ENCODE peak calls at places on chromosomes 5 and 9, in nine cellular contexts. D is IMR-90, K is neural progenitor cell, U is GM23248, O is fibroblast of lung, E is HCT116, R is colonic mucosa, I is mammary epithelial cell, L is endodermal cell. C is an unnamed sample. For H3K4me1, the result is how much of the 10 kb centered on the place peaks cover.

GRCh38 chr9:16223074-16223871 is 647.2 kb downstream of the BNC2 start:
- DNase-seq in U (no peak), L (no peak), O (peak), K (no peak), E (no peak), D (no peak), I (no peak), R (peak), C (no peak)

GRCh38 chr9:438961-439768 is 224.5 kb downstream of the DOCK8 start:
- DNase-seq in U (peak), O (no peak), L (no peak), I (peak), K (no peak), E (no peak), R (no peak), D (no peak), C (peak)

GRCh38 chr9:87793292-87793691 is 67.4 kb downstream of the CTSL start:
- DNase-seq in O (peak), D (peak), L (no peak), I (peak), E (no peak), K (no peak), U (peak), R (no peak), C (peak)

GRCh38 chr9:34675048-34675714 is 12.7 kb upstream of the CCL27 start:
- DNase-seq in I (peak), L (peak), U (peak), O (peak), K (peak), R (peak), D (peak), E (peak), C (peak)

GRCh38 chr5:42970636-42971559 is 69.2 kb downstream of the ANXA2R start:
- DNase-seq in R (no peak), E (no peak), D (no peak), K (peak), L (peak), U (peak), O (no peak), I (no peak), C (no peak)

GRCh38 chr9:134869554-134870310 is 10.9 kb upstream of the FCN2 start:
- DNase-seq in E (no peak), U (no peak), O (no peak), L (no peak), D (no peak), R (no peak), I (no peak), K (no peak), C (no peak)

GRCh38 chr9:77649109-77649812 is 1.1 kb upstream of the GNA14 start:
- DNase-seq in O (peak), R (no peak), U (peak), D (no peak), L (no peak), E (peak), K (no peak), I (no peak), C (peak)

GRCh38 chr5:72364186-72364585 is 44.0 kb downstream of the PTCD2 start:
- DNase-seq in L (no peak), U (no peak), D (no peak), I (no peak), K (no peak), O (no peak), R (no peak), E (no peak), C (no peak)

GRCh38 chr9:93237535-93237934 is 53.6 kb downstream of the WNK2 start:
- DNase-seq in L (no peak), U (no peak), R (no peak), K (no peak), D (no peak), O (no peak), E (no peak), I (no peak), C (no peak)

GRCh38 chr5:170427672-170428236 is 38.6 kb upstream of the KCNMB1 start:
- DNase-seq in O (peak), I (no peak), R (no peak), E (no peak), K (no peak), L (no peak), D (no peak), U (no peak), C (no peak)

GRCh38 chr9:127539982-127540663 is 72.0 kb upstream of the STXBP1 start:
- DNase-seq in R (no peak), D (no peak), O (no peak), L (no peak), E (no peak), U (no peak), K (no peak), I (no peak), C (no peak)

GRCh38 chr5:153489611-153490010 is 859 bp upstream of the GRIA1 start:
- DNase-seq in E (no peak), I (peak), R (no peak), K (no peak), D (peak), O (no peak), U (peak), L (no peak), C (peak)

GRCh38 chr9:114289106-114289505 is 33.8 kb upstream of the ORM1 start:
- DNase-seq in L (peak), U (no peak), R (no peak), O (no peak), K (no peak), E (no peak), D (no peak), I (no peak), C (no peak)

GRCh38 chr9:136687721-136688223 is 515 bp upstream of the AGPAT2 start:
- DNase-seq in K (no peak), D (no peak), R (peak), L (peak), E (no peak), I (no peak), U (peak), O (no peak), C (no peak)

GRCh38 chr5:34603378-34603777 is 52.8 kb upstream of the RAI14 start:
- DNase-seq in D (no peak), R (no peak), O (no peak), U (no peak), E (no peak), I (no peak), L (no peak), K (no peak), C (no peak)

GRCh38 chr5:71483355-71483754 is 27.9 kb downstream of the BDP1 start:
- DNase-seq in U (peak), I (peak), R (no peak), D (peak), O (peak), K (no peak), E (peak), L (no peak), C (peak)

GRCh38 chr5:91499943-91500531 is 116.9 kb upstream of the ARRDC3 start:
- DNase-seq in R (no peak), E (peak), D (peak), K (peak), O (peak), L (no peak), U (peak), I (peak), C (peak)

GRCh38 chr5:69493235-69493925 is 790 bp downstream of the OCLN start:
- DNase-seq in K (peak), E (no peak), U (peak), R (peak), I (peak), L (peak), O (peak), D (no peak), C (peak)

GRCh38 chr9:16885896-16886295 is 15.4 kb upstream of the BNC2 start:
- DNase-seq in D (peak), O (no peak), K (no peak), E (no peak), U (no peak), I (no peak), L (no peak), R (no peak), C (no peak)

GRCh38 chr5:3214396-3214795 is 381.2 kb upstream of the IRX1 start:
- DNase-seq in I (no peak), U (no peak), O (no peak), D (no peak), L (no peak), E (no peak), R (no peak), K (no peak), C (no peak)

GRCh38 chr5:43007911-43008368 is 32.2 kb downstream of the ANXA2R start:
- DNase-seq in L (peak), R (peak), I (peak), O (peak), K (peak), U (peak), E (no peak), D (peak), C (peak)

GRCh38 chr5:122354293-122354692 is 42.3 kb downstream of the SNCAIP start:
- DNase-seq in E (no peak), K (peak), U (no peak), D (no peak), R (no peak), L (peak), O (no peak), I (no peak), C (peak)

GRCh38 chr9:83304686-83305085 is 233.5 kb downstream of the FRMD3 start:
- DNase-seq in E (no peak), R (peak), U (peak), K (no peak), D (peak), L (no peak), O (peak), I (no peak), C (peak)

GRCh38 chr5:7690557-7690956 is 160.4 kb downstream of the CFAP90 start:
- DNase-seq in I (no peak), O (no peak), L (no peak), E (no peak), R (no peak), D (no peak), K (peak), U (no peak), C (no peak)

GRCh38 chr9:1057910-1058309 is 7.8 kb downstream of the DMRT2 start:
- DNase-seq in O (no peak), K (no peak), R (no peak), L (no peak), E (no peak), D (no peak), U (peak), I (no peak), C (no peak)

GRCh38 chr5:145797336-145797735 is 37.8 kb downstream of the PRELID2 start:
- DNase-seq in R (no peak), U (peak), L (no peak), O (peak), D (peak), K (no peak), I (peak), E (no peak), C (no peak)

GRCh38 chr5:116853992-116854391 is 279.4 kb upstream of the SEMA6A start:
- DNase-seq in D (no peak), U (no peak), R (no peak), I (no peak), E (no peak), K (no peak), O (no peak), L (peak), C (no peak)

GRCh38 chr9:138058181-138058580 is 180.6 kb downstream of the CACNA1B start:
- DNase-seq in I (no peak), R (no peak), L (peak), U (no peak), K (no peak), E (no peak), D (no peak), O (no peak), C (no peak)

GRCh38 chr5:59799668-59800374 is 93.7 kb downstream of the PDE4D start:
- DNase-seq in I (peak), O (peak), D (peak), E (peak), K (peak), L (peak), U (peak), R (peak), C (peak)

GRCh38 chr9:118321823-118322222 is 617.6 kb downstream of the TLR4 start:
- DNase-seq in U (no peak), L (no peak), I (no peak), O (no peak), E (no peak), K (no peak), R (no peak), D (no peak), C (no peak)

GRCh38 chr9:104903609-104904008 is 24.3 kb downstream of the ABCA1 start:
- DNase-seq in O (no peak), E (no peak), U (peak), K (no peak), D (peak), L (peak), I (no peak), R (no peak), C (no peak)

GRCh38 chr5:14056039-14056438 is 87.1 kb upstream of the TRIO start:
- DNase-seq in D (no peak), L (no peak), K (no peak), E (no peak), U (no peak), I (no peak), R (no peak), O (no peak), C (no peak)

GRCh38 chr9:129317179-129318011 is 139.3 kb upstream of the IER5L start:
- DNase-seq in K (peak), E (no peak), O (peak), L (peak), U (peak), I (no peak), D (peak), R (no peak), C (no peak)

GRCh38 chr5:172424111-172424490 is 30.2 kb downstream of the SH3PXD2B start:
- DNase-seq in E (no peak), U (no peak), I (no peak), D (no peak), L (no peak), R (no peak), O (no peak), K (no peak), C (no peak)

GRCh38 chr5:139670369-139671095 is 22.4 kb downstream of the CXXC5 start:
- DNase-seq in L (no peak), O (no peak), I (no peak), E (no peak), D (no peak), U (no peak), R (no peak), K (peak), C (peak)
- H3K4me1 ChIP-seq in L (under half), O (under half), I (half or more), E (under half), D (under half), U (under half), R (under half), K (under half), C (half or more)

GRCh38 chr5:179325296-179326031 is 19.8 kb downstream of the ADAMTS2 start:
- DNase-seq in R (no peak), O (no peak), U (no peak), K (no peak), I (no peak), D (no peak), L (no peak), E (no peak), C (no peak)
- H3K9ac ChIP-seq in R (no peak), O (no peak), U (peak), K (no peak), I (no peak), D (no peak), L (no peak), E (no peak), C (peak)

DNA sequence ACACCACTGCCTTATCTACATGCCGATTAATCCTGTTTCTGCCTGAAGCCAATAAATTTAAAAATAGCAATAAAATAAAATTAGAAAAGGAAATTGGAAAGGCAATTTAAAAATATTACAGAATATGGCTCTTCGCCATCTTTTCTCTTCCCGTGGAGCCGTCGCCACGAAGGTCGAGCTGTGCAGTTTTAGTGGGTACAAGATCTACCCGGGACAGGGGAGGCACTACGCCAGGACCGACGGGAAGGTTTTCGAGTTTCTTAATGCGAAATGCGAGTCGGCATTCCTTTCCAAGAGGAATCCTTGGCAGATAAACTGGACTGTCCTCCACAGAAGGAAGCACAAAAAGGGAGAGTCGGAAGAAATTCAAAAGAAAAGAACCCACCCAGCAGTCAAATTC is 41.7 kb upstream of the SMC5 start:
- DNase-seq in E (no peak), R (no peak), I (no peak), O (no peak), L (no peak), D (no peak), K (no peak), U (no peak), C (no peak)
- H3K4me1 ChIP-seq in E (under half), R (under half), I (under half), O (under half), L (under half), D (under half), K (under half), U (under half), C (under half)

GRCh38 chr5:922041-922744 is 29.5 kb downstream of the TRIP13 start:
- DNase-seq in U (no peak), O (no peak), I (no peak), L (no peak), K (no peak), E (no peak), R (no peak), D (no peak), C (no peak)
- H3K9ac ChIP-seq in U (no peak), O (no peak), I (no peak), L (no peak), K (no peak), E (no peak), R (no peak), D (no peak), C (no peak)

DNA sequence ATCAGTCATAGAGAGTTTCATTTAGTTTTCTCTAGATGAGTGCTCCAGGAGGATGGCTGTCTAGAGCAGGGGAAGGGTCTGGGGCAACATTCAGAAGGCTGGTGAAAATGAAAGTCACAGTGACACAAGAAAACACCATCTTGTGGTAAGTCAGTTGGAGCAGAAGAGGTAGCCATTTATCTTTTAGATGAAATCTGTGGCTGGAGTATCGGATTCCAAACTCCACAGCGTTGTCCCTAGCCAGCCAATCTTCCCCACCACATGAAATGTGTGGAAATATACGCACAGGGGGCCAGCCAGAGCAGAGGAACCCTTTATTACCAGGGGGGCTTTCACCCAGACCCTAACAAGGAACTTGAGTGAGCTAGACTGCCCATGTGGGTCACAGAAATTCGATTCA is 15.9 kb upstream of the TNFAIP8 start:
- DNase-seq in O (no peak), D (no peak), K (no peak), L (no peak), I (no peak), R (no peak), E (no peak), U (no peak), C (no peak)
- H3K4me1 ChIP-seq in O (under half), D (under half), K (under half), L (under half), I (under half), R (under half), E (under half), U (under half), C (under half)